ENCODE peak calls at places on chromosomes 6 and 20, in seven cellular contexts. Q, Y, J, N, E, B and P are unnamed samples.

GRCh38 chr6:13661647-13662046 is 46.5 kb downstream of the NOL7 start:
- DNase-seq in N (no peak), E (no peak), Q (no peak), B (no peak), J (no peak), Y (no peak), P (no peak)

GRCh38 chr6:73644941-73645591 is 8.7 kb downstream of the SLC17A5 start:
- DNase-seq in N (no peak), Q (no peak), Y (no peak), J (no peak), E (no peak), B (no peak), P (peak)

GRCh38 chr6:13674533-13675190 is 37.0 kb downstream of the RANBP9 start:
- DNase-seq in Y (no peak), J (no peak), E (no peak), B (no peak), N (no peak), Q (no peak), P (no peak)

GRCh38 chr20:25296094-25297093 is 48.5 kb downstream of the PYGB start:
- DNase-seq in B (peak), Y (no peak), Q (no peak), N (no peak), E (no peak), J (no peak), P (no peak)

GRCh38 chr6:33923857-33924514 is 120.2 kb upstream of the MLN start:
- DNase-seq in B (no peak), E (no peak), N (no peak), J (no peak), Y (no peak), Q (no peak), P (no peak)

GRCh38 chr6:106927531-106928398 is 46.8 kb downstream of the CD24 start:
- DNase-seq in J (no peak), Y (peak), N (no peak), Q (no peak), B (peak), E (peak), P (no peak)

GRCh38 chr6:63644668-63645326 is 9.2 kb downstream of the PHF3 start:
- DNase-seq in B (no peak), Y (no peak), N (no peak), J (peak), E (peak), Q (no peak), P (no peak)

GRCh38 chr6:104789770-104790190 is 69.9 kb downstream of the HACE1 start:
- DNase-seq in N (peak), E (peak), Y (no peak), B (peak), J (no peak), Q (peak), P (peak)

GRCh38 chr20:5191829-5192569 is 65.2 kb downstream of the CDS2 start:
- DNase-seq in J (no peak), B (peak), Y (no peak), N (peak), E (peak), Q (peak), P (peak)

DNA sequence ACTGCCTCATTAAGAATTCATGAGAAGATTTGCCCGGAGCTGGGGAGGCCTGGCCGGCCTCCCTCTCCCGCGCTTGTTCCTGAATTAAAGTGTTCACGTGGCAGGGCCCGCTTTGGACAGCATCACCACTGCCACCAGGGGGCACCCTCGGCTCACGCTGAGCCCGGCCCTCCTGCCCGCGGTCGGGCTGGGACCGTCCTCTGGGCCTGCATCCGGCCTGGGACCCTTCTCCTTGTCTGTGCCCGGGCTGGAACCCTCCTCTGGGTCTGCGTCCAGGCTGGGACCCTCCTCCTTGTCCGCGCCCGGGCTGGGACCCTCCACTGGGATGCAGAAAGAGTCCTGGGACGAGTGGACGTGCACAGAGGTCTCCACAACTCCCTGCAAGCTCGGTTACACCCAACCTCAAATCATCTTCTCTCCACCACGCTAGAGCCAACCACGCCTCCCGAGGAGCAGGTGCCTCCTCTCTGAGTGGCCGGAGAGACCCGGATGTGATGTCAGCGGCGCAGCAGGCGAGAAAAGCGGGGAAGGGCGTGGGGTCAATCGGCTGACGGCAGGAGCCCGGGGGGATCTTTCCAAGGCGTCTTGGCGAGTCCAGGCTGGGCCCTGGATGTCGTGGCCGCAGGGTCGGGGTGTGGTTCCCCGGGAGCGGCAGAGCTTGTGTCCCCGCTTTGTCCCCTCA is 50.9 kb upstream of the DACT2 start:
- DNase-seq in Y (peak), N (no peak), Q (peak), J (peak), E (no peak), B (peak), P (no peak)
- TF ChIP-seq CTCF in Y (peak), N (no peak), Q (peak), J (peak), E (no peak), B (peak), P (peak)

DNA sequence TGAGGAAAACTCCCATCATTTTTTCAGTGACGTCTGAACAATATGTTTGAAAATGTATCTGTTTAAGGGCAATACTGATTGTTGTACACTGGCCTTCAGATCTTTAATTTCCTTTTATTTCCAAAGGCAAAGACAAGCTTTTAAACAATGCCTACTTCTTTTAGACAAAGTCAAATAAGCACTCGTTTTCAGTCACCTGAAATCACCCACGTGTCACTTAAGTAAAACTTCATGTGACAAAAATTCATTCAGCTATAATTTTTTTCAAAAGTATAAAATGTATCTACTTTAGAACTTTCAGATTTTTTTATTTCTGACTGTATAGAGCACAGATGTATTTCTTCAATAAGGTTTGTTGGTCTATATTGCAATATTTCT is 113.5 kb upstream of the BEND6 start:
- DNase-seq in N (no peak), B (no peak), J (no peak), E (no peak), Y (no peak), Q (no peak), P (no peak)
- H3K4me3 ChIP-seq in N (peak), B (peak), J (no peak), E (no peak), Y (peak), Q (no peak), P (peak)

GRCh38 chr20:58840816-58841538 is 9.7 kb downstream of the GNAS-AS1 start:
- DNase-seq in E (peak), N (no peak), Q (no peak), B (no peak), J (no peak), Y (no peak), P (peak)

GRCh38 chr20:58839991-58840747 is 10.5 kb downstream of the GNAS-AS1 start:
- DNase-seq in E (no peak), Y (no peak), B (no peak), N (no peak), J (no peak), Q (no peak), P (no peak)

GRCh38 chr20:58837717-58838116 is 13.0 kb downstream of the GNAS-AS1 start:
- DNase-seq in B (no peak), J (no peak), N (no peak), E (no peak), Y (no peak), Q (no peak), P (no peak)

GRCh38 chr20:58838174-58838573 is 12.5 kb downstream of the GNAS-AS1 start:
- DNase-seq in Y (no peak), Q (no peak), J (no peak), N (no peak), E (no peak), B (no peak), P (no peak)

GRCh38 chr20:58839474-58839874 is 11.2 kb downstream of the GNAS-AS1 start:
- DNase-seq in E (peak), Q (peak), J (no peak), Y (peak), B (no peak), N (no peak), P (peak)
- TF ChIP-seq CTCF in E (no peak), Q (peak), J (no peak), Y (peak), B (peak), N (peak), P (peak)

GRCh38 chr6:35216412-35216732 is 2.6 kb downstream of the SCUBE3 start:
- DNase-seq in Q (no peak), J (no peak), E (no peak), Y (no peak), N (no peak), B (no peak), P (no peak)

GRCh38 chr6:35218456-35218855 is 4.7 kb downstream of the SCUBE3 start:
- DNase-seq in N (no peak), Y (no peak), E (no peak), Q (no peak), B (no peak), J (no peak), P (no peak)

GRCh38 chr6:35218021-35218420 is 4.3 kb downstream of the SCUBE3 start:
- DNase-seq in Q (no peak), Y (no peak), B (no peak), J (no peak), E (no peak), N (no peak), P (no peak)

GRCh38 chr6:35215665-35216411 is 2.1 kb downstream of the SCUBE3 start:
- DNase-seq in B (no peak), Q (no peak), J (no peak), E (no peak), N (no peak), Y (no peak), P (no peak)

GRCh38 chr6:35216832-35217811 is 3.4 kb downstream of the SCUBE3 start:
- DNase-seq in J (no peak), B (no peak), N (no peak), Q (no peak), Y (no peak), E (no peak), P (no peak)
- H3K4me3 ChIP-seq in J (no peak), B (no peak), N (no peak), Q (no peak), Y (no peak), E (no peak), P (no peak)

GRCh38 chr6:79946242-79946641 is 1.1 kb downstream of the ELOVL4 start:
- DNase-seq in Y (no peak), B (peak), E (peak), J (no peak), N (no peak), Q (no peak), P (no peak)
- TF ChIP-seq CTCF in Y (no peak), B (peak), E (peak), J (no peak), N (peak), Q (no peak), P (peak)

GRCh38 chr6:130838250-130838649 is 11.0 kb downstream of the SMLR1 start:
- DNase-seq in B (no peak), Q (no peak), Y (no peak), J (no peak), E (no peak), N (no peak), P (no peak)
- H3K4me3 ChIP-seq in B (no peak), Q (no peak), Y (no peak), J (no peak), E (no peak), N (no peak), P (no peak)

DNA sequence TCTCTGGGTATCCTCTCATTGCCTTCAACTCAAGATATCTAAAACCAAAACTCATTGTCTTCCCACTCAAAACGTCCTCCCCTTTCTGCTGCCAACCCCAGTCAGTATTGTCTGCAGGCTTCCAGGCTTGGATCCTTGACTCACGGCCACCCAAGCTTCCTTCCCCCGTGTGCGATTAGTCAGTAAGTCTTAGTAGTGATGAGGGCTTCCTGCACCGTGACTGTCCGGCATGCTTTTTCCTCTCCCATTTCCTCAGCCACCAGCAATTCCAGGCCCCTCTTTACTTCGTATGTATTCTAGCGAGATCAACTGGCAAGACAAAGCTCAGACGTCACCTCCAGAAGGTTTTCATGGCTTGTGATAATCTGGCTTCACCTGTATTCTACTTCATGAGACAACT is 88.6 kb upstream of the DUSP22 start:
- DNase-seq in E (no peak), Q (no peak), Y (no peak), N (no peak), J (no peak), B (no peak), P (no peak)
- TF ChIP-seq CTCF in E (no peak), Q (no peak), Y (no peak), N (no peak), J (no peak), B (no peak), P (no peak)

DNA sequence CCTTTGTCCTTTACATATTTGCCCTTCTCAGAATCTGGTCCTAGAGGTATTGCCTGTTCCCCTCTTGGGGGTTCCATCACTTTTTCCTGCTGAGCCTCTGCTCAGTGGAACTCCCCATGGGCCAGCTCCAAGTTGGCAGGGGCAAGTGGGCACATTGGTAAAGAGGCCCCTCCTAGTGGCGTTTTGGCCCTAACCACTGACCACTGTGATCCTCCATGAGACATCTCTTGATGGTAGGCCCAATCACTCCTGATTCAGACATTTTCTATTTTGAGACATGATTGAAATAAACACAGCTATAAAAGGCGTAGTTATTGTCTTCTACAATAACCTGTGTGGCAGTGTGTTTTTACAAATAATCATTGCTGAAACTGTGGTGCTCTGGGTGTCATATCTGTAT is 83.0 kb downstream of the RREB1 start:
- DNase-seq in Y (no peak), J (no peak), Q (no peak), E (no peak), B (no peak), N (no peak), P (no peak)
- H3K4me3 ChIP-seq in Y (no peak), J (no peak), Q (no peak), E (no peak), B (no peak), N (no peak), P (no peak)

DNA sequence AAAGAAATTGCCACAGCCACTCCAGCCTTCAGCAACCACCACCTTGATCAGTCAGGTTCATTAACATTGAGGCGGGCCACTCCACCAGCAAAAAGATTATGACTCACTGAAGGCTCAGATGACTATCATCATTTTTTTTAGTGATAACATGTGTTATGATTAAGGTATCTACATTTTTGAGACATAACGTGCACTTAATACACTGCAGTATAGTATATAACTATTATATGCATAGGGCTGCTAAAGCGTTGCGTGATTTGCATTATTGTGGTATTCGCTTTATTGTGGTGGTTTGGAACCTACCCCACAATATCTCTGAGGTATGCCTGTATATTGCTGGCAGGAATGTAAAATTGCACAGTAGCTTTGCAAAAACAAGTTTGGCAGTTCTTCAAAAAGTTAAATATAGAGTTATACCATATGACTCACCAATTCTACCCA is 6.8 kb upstream of the RIPK1 start:
- DNase-seq in N (no peak), E (peak), J (no peak), Y (no peak), Q (no peak), B (no peak), P (no peak)
- TF ChIP-seq CTCF in N (peak), E (peak), J (no peak), Y (no peak), Q (no peak), B (no peak), P (no peak)

GRCh38 chr6:136549359-136550044 is 720 bp downstream of the MAP7 start:
- DNase-seq in Y (peak), E (peak), J (no peak), N (no peak), B (no peak), Q (no peak), P (peak)

GRCh38 chr6:136546321-136546720 is 3.9 kb downstream of the MAP7 start:
- DNase-seq in B (no peak), Q (no peak), Y (no peak), E (no peak), J (no peak), N (no peak), P (no peak)

GRCh38 chr6:136547336-136547735 is 2.9 kb downstream of the MAP7 start:
- DNase-seq in B (peak), Y (no peak), N (peak), E (peak), J (no peak), Q (peak), P (no peak)

GRCh38 chr6:136548582-136549330 is 1.5 kb downstream of the MAP7 start:
- DNase-seq in N (no peak), B (no peak), Q (no peak), E (peak), J (no peak), Y (no peak), P (no peak)

DNA sequence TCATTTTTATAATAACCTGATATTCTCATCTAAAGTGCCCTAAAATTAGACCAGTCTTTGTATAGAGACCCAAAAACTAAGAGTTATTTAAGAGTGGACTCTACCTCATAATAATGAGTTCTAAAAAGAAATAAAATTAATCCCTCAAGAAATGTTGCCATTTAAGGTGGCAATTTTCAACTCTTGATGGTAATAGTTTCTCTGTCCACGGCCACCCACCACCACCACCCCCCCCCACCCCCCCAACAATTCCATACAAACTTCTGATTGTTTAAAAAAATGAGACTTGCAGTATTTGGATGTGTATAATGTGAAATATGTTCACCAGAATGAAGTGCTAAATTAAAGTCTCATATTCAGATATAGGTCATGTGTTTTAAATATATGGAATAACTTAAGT is 2.4 kb downstream of the MAP7 start:
- DNase-seq in N (no peak), Q (no peak), Y (no peak), B (no peak), E (no peak), J (no peak), P (no peak)
- H3K4me3 ChIP-seq in N (no peak), Q (no peak), Y (no peak), B (no peak), E (no peak), J (no peak), P (no peak)